ENCODE peak calls at places on chromosomes 7 and 10, in five cellular contexts. G is IMR-90, E is GM12878, Z is K562, T is SK-N-SH. I is an unnamed sample. For H3K4me1, the result is how much of the 10 kb centered on the place peaks cover.

GRCh38 chr7:101436857-101437576 is 74.3 kb downstream of the COL26A1 start:
- DNase-seq in G (no peak), E (no peak), Z (peak), T (peak), I (no peak)

GRCh38 chr7:50644114-50644513 is 78.9 kb upstream of the DDC start:
- DNase-seq in G (no peak), E (no peak), Z (no peak), T (no peak), I (no peak)

GRCh38 chr7:44368885-44369284 is 43.5 kb upstream of the CAMK2B start:
- DNase-seq in G (no peak), E (no peak), Z (no peak), T (no peak), I (peak)

GRCh38 chr7:124688991-124689390 is 76.6 kb downstream of the GPR37 start:
- DNase-seq in G (peak), E (no peak), Z (no peak), T (no peak), I (no peak)

GRCh38 chr10:104387130-104387888 is 33.7 kb downstream of the CFAP58 start:
- DNase-seq in G (no peak), E (no peak), Z (peak), T (no peak), I (no peak)

GRCh38 chr7:131727189-131727588 is 170.8 kb upstream of the PODXL start:
- DNase-seq in G (no peak), E (no peak), Z (no peak), T (no peak), I (no peak)

GRCh38 chr10:26064106-26064505 is 130.1 kb downstream of the MYO3A start:
- DNase-seq in G (no peak), E (no peak), Z (no peak), T (no peak), I (no peak)

GRCh38 chr7:20745716-20746115 is 41.0 kb downstream of the SP8 start:
- DNase-seq in G (no peak), E (no peak), Z (no peak), T (no peak), I (no peak)

GRCh38 chr10:32253300-32253699 is 93.7 kb downstream of the EPC1 start:
- DNase-seq in G (no peak), E (no peak), Z (peak), T (no peak), I (no peak)

GRCh38 chr10:3226960-3227724 is 54.6 kb upstream of the PITRM1 start:
- DNase-seq in G (peak), E (no peak), Z (no peak), T (no peak), I (no peak)

GRCh38 chr10:68074404-68074774 is 694 bp downstream of the HERC4 start:
- DNase-seq in G (no peak), E (no peak), Z (no peak), T (no peak), I (no peak)

GRCh38 chr10:30763933-30764332 is 134.4 kb upstream of the LYZL2 start:
- DNase-seq in G (no peak), E (no peak), Z (no peak), T (no peak), I (no peak)

GRCh38 chr7:12647364-12648219 is 39.8 kb upstream of the ARL4A start:
- DNase-seq in G (peak), E (no peak), Z (peak), T (no peak), I (peak)

GRCh38 chr10:97640868-97641811 is 669 bp downstream of the PI4K2A start:
- DNase-seq in G (peak), E (no peak), Z (peak), T (peak), I (no peak)

GRCh38 chr10:4195214-4195613 is 410.2 kb upstream of the KLF6 start:
- DNase-seq in G (peak), E (no peak), Z (peak), T (no peak), I (no peak)

GRCh38 chr7:32921896-32922295 is 30.3 kb upstream of the KBTBD2 start:
- DNase-seq in G (peak), E (no peak), Z (no peak), T (no peak), I (no peak)

GRCh38 chr7:39421661-39422060 is 144.5 kb upstream of the YAE1 start:
- DNase-seq in G (no peak), E (no peak), Z (no peak), T (no peak), I (no peak)

GRCh38 chr7:93601363-93601762 is 26.8 kb upstream of the CALCR start:
- DNase-seq in G (no peak), E (no peak), Z (peak), T (no peak), I (no peak)

GRCh38 chr7:45292481-45292880 is 134.9 kb downstream of the RAMP3 start:
- DNase-seq in G (no peak), E (no peak), Z (no peak), T (peak), I (no peak)

GRCh38 chr10:31242902-31243301 is 76.1 kb upstream of the ZEB1 start:
- DNase-seq in G (peak), E (peak), Z (peak), T (peak), I (peak)

GRCh38 chr10:18557960-18558359 is 93.4 kb downstream of the NSUN6 start:
- DNase-seq in G (no peak), E (no peak), Z (no peak), T (no peak), I (no peak)

GRCh38 chr10:80603516-80603915 is 65.8 kb downstream of the SH2D4B start:
- DNase-seq in G (no peak), E (no peak), Z (no peak), T (no peak), I (no peak)

GRCh38 chr7:1087952-1088920 is at the start of gene GPER1:
- DNase-seq in G (peak), E (no peak), Z (no peak), T (peak), I (peak)

GRCh38 chr10:53358536-53358935 is 586.0 kb upstream of the MBL2 start:
- DNase-seq in G (no peak), E (no peak), Z (no peak), T (no peak), I (no peak)

DNA sequence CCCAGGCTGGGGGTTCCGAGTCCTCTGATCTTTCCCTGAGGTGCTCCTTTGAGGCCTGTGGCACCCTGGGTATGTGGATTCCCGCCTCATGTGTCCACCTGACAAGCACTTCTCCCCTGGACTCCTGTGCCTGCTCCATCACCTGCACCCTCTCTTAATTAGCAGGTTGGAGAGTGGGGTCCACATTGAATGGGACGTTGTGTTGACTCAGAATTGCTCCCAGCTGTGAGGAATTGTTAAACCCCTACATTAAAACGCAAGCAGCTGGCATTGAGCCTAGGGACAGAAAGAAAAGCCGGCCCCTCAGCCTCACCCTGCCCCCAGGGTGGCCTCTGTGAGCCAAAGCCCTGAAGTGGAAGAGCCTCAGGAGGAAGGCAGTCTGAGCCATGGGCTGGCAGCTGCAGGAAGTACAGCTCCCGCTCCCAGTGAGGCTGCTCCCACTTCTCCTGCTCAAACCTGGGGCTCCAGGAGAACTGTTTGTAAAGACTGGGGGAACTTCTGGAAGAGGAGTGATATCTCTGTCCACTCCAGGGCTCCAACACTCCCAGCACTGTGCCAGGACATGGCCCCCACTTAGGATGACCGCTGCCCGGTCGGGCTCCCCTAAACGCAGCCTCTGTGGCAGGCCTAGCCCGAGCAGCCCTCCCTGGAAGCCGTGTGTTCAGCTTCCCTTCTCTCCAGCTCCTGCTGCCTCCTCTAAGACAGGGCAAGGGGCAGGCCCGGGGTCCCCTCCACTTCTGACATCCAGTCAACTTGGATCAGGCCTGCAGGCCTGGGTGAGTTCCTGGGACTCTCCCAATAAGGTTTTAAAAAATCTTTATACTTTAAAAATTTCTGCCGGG is 1.8 kb upstream of the OPN4 start:
- DNase-seq in G (peak), E (no peak), Z (no peak), T (peak), I (no peak)
- TF ChIP-seq MXI1 in G (no peak), E (no peak), Z (no peak), T (no peak), I (no peak)

GRCh38 chr7:74300951-74301350 is 11.7 kb downstream of the CLIP2 start:
- DNase-seq in G (no peak), E (no peak), Z (no peak), T (no peak), I (no peak)
- H3K4me1 ChIP-seq in G (under half), E (under half), Z (under half), T (under half), I (under half)

DNA sequence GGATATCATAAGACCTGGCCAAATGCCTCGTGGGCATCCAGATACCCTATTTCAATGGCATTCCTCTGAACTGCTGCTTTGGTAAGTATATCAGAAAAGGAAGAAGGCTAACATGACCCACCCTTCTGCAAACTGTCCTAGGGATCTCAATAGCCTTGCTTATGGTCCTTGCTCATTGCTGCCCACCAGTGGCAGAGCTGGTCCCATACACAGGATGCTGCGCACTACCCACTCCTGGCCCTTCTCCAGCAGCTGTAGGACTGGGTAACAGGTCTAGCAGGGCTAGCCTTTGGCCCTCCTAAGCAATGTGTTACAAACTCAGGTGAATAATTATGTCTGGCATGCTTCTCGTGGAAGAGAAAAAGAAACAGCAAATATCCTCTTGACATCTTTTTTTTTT is 72.5 kb downstream of the C10orf90 start:
- DNase-seq in G (peak), E (no peak), Z (peak), T (peak), I (peak)
- TF ChIP-seq MXI1 in G (no peak), E (no peak), Z (no peak), T (no peak), I (no peak)

GRCh38 chr10:125145636-125146035 is 14.7 kb downstream of the CTBP2 start:
- DNase-seq in G (no peak), E (no peak), Z (no peak), T (no peak), I (no peak)
- H3K4me1 ChIP-seq in G (under half), E (under half), Z (half or more), T (under half), I (under half)

GRCh38 chr7:139339698-139340036 is 1.5 kb upstream of the FMC1 start:
- DNase-seq in G (no peak), E (no peak), Z (peak), T (no peak), I (no peak)

GRCh38 chr7:139330333-139331030 is 10.7 kb upstream of the FMC1 start:
- DNase-seq in G (no peak), E (no peak), Z (no peak), T (no peak), I (no peak)

GRCh38 chr7:139339025-139339424 is 2.1 kb upstream of the FMC1 start:
- DNase-seq in G (no peak), E (no peak), Z (no peak), T (no peak), I (no peak)

GRCh38 chr7:139332960-139333359 is 8.2 kb upstream of the FMC1 start:
- DNase-seq in G (no peak), E (no peak), Z (no peak), T (no peak), I (no peak)

GRCh38 chr7:139334399-139335150 is 6.6 kb upstream of the FMC1 start:
- DNase-seq in G (no peak), E (no peak), Z (peak), T (no peak), I (no peak)
- TF ChIP-seq MXI1 in G (no peak), E (no peak), Z (no peak), T (no peak), I (no peak)